ENCODE peak calls at places on chromosomes 2 and 18, in six cellular contexts. X is suprapubic skin, O is transverse colon, C is A549, J is GM23338, I is retinal pigment epithelial cell. B is an unnamed sample.

GRCh38 chr2:172833898-172834297 is 98.3 kb downstream of the RAPGEF4 start:
- DNase-seq in X (no peak), O (no peak), C (no peak), J (no peak), I (no peak), B (no peak)

GRCh38 chr18:12520442-12520992 is 112.8 kb downstream of the PRELID3A start:
- DNase-seq in X (no peak), O (no peak), C (no peak), J (no peak), I (no peak), B (no peak)

GRCh38 chr2:202278944-202279343 is 13.4 kb downstream of the NOP58 start:
- DNase-seq in X (no peak), O (no peak), C (peak), J (peak), I (peak), B (no peak)

GRCh38 chr2:176709541-176709951 is 440.3 kb downstream of the MTX2 start:
- DNase-seq in X (peak), O (no peak), C (no peak), J (no peak), I (no peak), B (no peak)

GRCh38 chr2:31227711-31228125 is 6.2 kb upstream of the EHD3 start:
- DNase-seq in X (no peak), O (no peak), C (no peak), J (no peak), I (no peak), B (no peak)

GRCh38 chr2:203936535-203936934 is at the start of gene ICOS:
- DNase-seq in X (no peak), O (no peak), C (no peak), J (no peak), I (no peak), B (no peak)

GRCh38 chr2:16661936-16662335 is 3.7 kb downstream of the CYRIA start:
- DNase-seq in X (no peak), O (no peak), C (no peak), J (no peak), I (no peak), B (no peak)

GRCh38 chr2:119264781-119265692 is 41.4 kb downstream of the STEAP3 start:
- DNase-seq in X (no peak), O (peak), C (peak), J (peak), I (no peak), B (no peak)

GRCh38 chr2:225041210-225041870 is 928 bp downstream of the DOCK10 start:
- DNase-seq in X (no peak), O (peak), C (peak), J (peak), I (no peak), B (no peak)

GRCh38 chr2:57880967-57881366 is 165.6 kb upstream of the VRK2 start:
- DNase-seq in X (no peak), O (no peak), C (no peak), J (no peak), I (no peak), B (no peak)

GRCh38 chr18:9366126-9366714 is 31.6 kb downstream of the TWSG1 start:
- DNase-seq in X (no peak), O (peak), C (peak), J (peak), I (peak), B (peak)

GRCh38 chr2:118535818-118536212 is 311.6 kb downstream of the EN1 start:
- DNase-seq in X (no peak), O (no peak), C (no peak), J (no peak), I (no peak), B (no peak)

DNA sequence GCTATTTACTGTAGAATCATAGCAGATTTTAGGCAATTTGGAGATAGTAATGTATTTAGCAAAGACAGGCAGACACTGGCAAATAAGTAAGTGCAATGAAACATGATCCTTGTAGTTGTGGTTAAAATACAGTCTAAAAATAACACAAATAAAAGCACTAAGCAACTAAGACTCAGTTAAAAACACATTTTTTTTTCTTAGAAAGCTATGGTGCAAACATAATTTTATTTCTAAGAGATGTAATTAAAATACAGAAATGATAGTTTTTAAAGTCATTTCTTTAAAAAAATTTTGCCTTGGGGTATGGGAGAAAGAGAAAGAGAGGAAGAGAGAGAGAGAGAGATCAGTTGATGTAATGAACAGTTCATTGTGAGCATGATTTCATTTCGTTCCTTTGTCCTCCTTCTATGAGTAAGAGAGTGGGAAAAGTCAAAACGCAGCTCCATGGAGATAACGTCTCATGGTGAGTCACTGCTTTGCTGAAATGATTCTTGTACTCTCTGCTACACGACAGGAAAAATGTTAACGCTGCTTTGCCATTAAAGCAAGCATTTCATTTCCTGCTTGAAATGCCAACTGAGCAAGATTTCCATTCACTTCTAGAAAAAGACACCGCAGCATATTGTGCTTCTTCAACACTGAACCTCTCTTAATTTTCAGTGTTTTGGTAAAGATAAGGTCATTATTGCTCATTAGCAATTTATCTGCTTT is 61.3 kb upstream of the PGAP1 start:
- DNase-seq in X (no peak), O (no peak), C (peak), J (peak), I (peak), B (peak)
- H3K4me3 ChIP-seq in X (peak), O (no peak), C (peak), J (no peak), I (peak), B (no peak)

GRCh38 chr2:232622563-232622962 is 10.8 kb upstream of the EFHD1 start:
- DNase-seq in X (no peak), O (no peak), C (no peak), J (no peak), I (no peak), B (no peak)

GRCh38 chr2:232621186-232621585 is 12.2 kb upstream of the EFHD1 start:
- DNase-seq in X (no peak), O (no peak), C (no peak), J (no peak), I (no peak), B (no peak)

GRCh38 chr2:232624554-232624842 is 8.9 kb upstream of the EFHD1 start:
- DNase-seq in X (no peak), O (no peak), C (peak), J (no peak), I (no peak), B (no peak)

GRCh38 chr2:232626584-232626983 is 6.8 kb upstream of the EFHD1 start:
- DNase-seq in X (no peak), O (no peak), C (no peak), J (no peak), I (no peak), B (no peak)

DNA sequence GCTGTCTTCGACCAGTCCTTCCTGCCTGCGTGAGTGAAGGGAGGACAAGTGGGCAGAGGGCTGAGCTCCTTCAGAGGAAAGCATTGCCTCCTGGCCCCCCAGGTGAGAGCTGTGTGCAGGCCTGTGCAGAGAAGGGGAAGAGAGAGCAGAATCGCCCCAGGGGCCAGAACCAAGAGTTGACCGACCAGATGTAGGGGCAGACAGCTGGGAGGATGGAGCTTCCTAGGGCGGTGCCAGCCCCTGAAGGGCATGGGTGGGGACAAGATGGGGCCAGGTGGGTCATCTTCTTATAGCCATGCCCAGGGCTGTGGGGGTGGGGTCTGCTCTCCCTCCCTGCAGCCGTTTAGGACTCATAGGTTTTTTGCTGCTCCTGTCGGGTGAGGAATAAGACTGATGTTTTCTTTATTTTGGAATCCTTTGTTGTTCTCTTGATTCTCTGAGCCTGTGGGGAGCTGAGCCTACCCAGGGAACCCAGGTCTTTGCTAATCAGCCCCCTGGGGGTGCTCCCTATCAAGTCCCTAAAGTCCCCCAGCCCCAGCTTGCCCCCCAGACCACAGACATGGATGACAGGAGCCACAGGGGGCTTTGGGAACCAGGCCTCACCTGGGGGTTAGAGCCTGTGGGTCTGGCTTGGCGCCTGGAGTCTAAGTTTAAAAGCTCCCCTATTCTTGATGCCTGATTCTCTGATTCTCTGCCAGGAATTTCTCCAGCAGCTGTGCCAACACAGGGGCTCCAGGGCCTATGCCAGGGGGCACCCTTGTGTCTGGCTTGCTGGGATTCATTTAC is 9.4 kb upstream of the EFHD1 start:
- DNase-seq in X (no peak), O (no peak), C (no peak), J (no peak), I (no peak), B (no peak)
- TF ChIP-seq CTCF in X (no peak), O (no peak), C (no peak), J (no peak), I (no peak), B (no peak)

DNA sequence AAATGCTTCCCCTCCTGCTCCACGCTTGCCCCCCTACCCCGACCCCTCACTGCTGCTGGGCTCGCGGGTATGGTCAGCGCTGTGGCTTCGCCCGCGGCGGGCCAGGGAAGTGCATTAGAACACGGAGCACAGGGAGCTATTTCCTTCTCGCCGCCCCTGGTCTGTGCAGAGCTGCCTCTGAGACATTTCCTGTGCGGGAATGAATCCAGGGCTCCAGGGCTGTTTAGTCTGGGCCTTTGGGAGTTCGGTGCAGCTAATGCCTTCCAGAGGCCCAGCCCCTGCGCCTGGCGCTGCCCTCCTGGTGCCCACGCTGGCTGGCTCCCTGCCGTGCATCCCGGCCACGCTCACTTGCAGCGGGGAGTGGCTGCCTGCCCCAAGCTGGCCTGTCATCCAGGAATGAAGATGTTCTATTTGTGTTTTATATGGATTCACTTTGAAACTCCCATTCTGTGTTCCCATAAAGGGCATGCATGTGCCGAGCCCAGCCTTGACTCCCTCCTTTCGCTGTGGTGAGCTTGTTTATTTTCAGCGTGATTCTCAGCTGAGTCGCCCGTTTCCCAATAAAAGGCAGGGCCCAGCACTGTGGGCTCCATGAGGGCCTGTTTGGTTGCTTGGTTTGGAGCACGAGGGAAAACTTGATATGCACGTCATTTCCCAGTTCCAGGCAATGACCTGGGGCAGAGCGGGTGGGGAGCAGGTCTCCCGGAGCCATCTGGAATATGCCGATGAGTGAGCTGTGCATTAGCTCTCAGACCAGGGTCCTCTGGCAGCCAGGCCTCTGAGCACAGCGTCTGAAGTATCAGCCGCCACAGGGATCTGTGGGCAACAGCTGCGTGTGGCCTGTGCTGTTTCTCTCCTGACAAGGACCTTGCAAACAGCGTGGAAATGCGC is 42.7 kb downstream of the SH3RF3 start:
- DNase-seq in X (peak), O (peak), C (no peak), J (no peak), I (no peak), B (no peak)
- H3K4me3 ChIP-seq in X (no peak), O (no peak), C (no peak), J (no peak), I (no peak), B (no peak)

GRCh38 chr18:79902640-79903039 is 48.8 kb downstream of the SLC66A2 start:
- DNase-seq in X (peak), O (peak), C (no peak), J (no peak), I (no peak), B (no peak)
- TF ChIP-seq CTCF in X (no peak), O (no peak), C (no peak), J (no peak), I (no peak), B (no peak)

DNA sequence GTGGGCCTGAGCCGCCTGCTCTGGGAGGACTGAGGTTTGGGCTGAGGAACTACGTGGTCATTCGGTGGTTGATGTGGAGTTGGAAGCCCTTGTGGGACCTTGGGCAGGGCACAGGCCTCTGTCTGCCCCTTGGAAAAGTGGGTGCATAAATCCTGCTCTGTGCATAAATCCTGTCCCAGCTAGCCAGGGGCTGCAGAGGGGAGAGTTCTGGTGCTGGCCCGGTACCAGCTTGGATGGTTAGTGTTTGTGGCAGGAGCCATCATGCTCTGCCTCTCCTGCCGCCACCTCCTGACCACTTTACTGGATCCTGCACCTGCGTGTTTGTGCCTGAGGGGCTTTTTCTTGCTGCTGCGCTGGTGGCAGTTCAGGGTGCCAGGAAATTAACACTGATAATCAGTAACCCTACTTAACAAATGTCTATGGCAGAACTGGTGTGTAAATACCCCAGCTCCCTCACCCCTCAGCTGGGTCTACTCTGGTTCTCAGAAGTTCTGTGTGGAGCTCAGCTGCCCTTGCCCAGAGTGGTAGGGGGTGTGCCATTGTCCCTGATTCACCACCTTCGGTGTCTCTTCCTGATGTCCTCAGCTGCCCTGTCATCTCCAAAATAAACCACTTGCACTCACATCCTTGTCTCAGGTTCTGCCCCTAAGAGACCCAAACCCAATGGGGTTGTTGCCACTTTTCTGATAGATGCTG is 156.8 kb downstream of the GLI2 start:
- DNase-seq in X (no peak), O (no peak), C (no peak), J (no peak), I (no peak), B (no peak)
- H3K4me3 ChIP-seq in X (no peak), O (no peak), C (no peak), J (peak), I (no peak), B (no peak)

GRCh38 chr2:85435986-85436835 is 17.7 kb downstream of the SH2D6 start:
- DNase-seq in X (no peak), O (no peak), C (no peak), J (peak), I (no peak), B (no peak)
- TF ChIP-seq CTCF in X (no peak), O (no peak), C (no peak), J (peak), I (peak), B (no peak)

DNA sequence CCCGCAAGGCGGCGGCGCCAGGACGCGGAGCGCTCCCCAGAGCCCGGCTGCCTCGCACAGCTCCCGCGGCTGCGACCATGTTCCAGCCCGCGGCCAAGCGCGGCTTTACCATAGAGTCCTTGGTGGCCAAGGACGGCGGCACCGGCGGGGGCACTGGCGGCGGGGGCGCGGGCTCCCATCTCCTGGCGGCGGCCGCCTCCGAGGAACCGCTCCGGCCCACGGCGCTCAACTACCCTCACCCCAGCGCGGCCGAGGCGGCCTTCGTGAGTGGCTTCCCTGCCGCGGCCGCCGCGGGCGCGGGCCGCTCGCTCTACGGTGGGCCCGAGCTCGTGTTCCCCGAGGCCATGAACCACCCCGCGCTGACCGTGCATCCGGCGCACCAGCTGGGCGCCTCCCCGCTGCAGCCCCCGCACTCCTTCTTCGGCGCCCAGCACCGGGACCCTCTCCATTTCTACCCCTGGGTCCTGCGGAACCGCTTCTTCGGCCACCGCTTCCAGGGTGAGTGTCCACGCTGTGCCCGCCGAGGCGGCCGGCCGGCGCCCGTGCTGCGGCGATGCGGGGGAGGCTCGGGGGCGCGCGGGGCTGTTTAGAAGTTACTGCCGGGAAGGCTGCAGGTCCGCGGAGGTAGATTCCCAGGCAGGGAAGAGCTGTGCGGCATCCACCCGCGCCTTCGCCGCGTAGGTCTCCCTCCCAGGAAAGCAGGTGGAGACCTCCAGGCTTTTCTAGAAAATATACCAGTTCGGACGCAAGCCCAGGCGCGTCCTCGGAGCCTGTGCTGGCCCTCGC is 749 bp downstream of the EMX1 start:
- DNase-seq in X (peak), O (no peak), C (no peak), J (peak), I (no peak), B (no peak)
- H3K4me3 ChIP-seq in X (peak), O (peak), C (peak), J (peak), I (no peak), B (peak)

GRCh38 chr2:20025065-20025786 is 12.8 kb upstream of the MATN3 start:
- DNase-seq in X (no peak), O (no peak), C (no peak), J (no peak), I (no peak), B (no peak)

GRCh38 chr2:20021405-20022009 is 9.0 kb upstream of the MATN3 start:
- DNase-seq in X (no peak), O (no peak), C (no peak), J (no peak), I (no peak), B (no peak)

GRCh38 chr2:20027715-20028434 is 15.4 kb upstream of the MATN3 start:
- DNase-seq in X (no peak), O (no peak), C (no peak), J (no peak), I (peak), B (no peak)

GRCh38 chr2:20030224-20030623 is 17.8 kb upstream of the MATN3 start:
- DNase-seq in X (no peak), O (no peak), C (no peak), J (no peak), I (no peak), B (no peak)

DNA sequence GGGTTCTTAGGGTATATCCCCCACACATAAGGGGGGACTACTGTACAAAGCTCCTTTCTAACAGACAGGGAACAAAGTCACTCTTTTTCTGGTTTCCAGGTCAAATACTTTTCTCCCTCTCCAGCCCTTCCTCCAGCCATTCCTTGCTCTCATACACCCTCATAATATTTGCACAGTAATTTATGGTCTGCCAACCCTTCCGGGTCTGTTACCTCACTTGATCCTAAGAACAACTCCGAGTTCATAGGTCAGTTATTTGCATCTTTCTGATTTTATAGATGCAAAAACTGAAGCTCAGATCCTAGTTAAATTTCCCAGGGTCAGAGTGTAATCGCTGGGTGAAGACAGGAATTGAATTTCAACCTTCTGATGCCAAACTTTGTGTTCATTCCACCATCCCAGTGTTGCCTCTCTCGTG is 14.8 kb upstream of the MATN3 start:
- DNase-seq in X (no peak), O (peak), C (no peak), J (no peak), I (no peak), B (no peak)
- TF ChIP-seq CTCF in X (no peak), O (no peak), C (no peak), J (no peak), I (no peak), B (no peak)

DNA sequence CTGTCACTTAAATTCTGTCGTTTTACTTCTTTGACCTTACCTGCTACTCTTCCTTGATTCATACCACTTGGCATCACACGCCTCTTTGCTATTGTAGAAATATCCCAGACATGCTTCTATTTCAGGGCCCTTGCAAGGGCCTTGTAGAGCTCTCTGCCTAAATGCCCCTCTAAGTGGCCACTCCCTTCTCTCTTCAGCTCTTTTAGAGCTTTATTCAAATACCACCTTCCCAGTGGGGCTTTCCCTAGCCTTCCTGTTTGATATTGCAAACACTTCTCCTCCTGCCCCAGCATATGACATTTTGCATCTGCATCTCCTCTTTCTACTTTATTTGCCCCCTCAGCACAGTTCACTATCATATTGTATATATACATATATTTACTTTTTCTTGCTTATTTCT is 54.0 kb downstream of the PELI1 start:
- DNase-seq in X (no peak), O (no peak), C (no peak), J (peak), I (no peak), B (no peak)
- H3K4me3 ChIP-seq in X (no peak), O (no peak), C (no peak), J (no peak), I (no peak), B (no peak)